ENCODE peak calls at places on chromosomes 3 and 15, in eight cellular contexts. N is colonic mucosa, T is NB4, W is prostate gland, R is cardiac fibroblast, H is tibial artery, S is ovary, F is astrocyte of the spinal cord. X is an unnamed sample.
A peak's percentile ranks its signal among the peaks of the same experiment; 100 is the strongest.

GRCh38 chr3:66469220-66469640 is 31.6 kb downstream of the LRIG1 start:
- DNase-seq in W (no peak), S (no peak), R (peak; percentile 69), F (no peak), T (no peak), H (no peak), N (no peak), X (no peak)

GRCh38 chr3:134315286-134316106 is 58.8 kb downstream of the AMOTL2 start:
- DNase-seq in N (peak; percentile 42), S (peak; percentile 79), H (peak; percentile 93), R (peak; percentile 90), F (peak; percentile 97), T (no peak), W (no peak), X (peak; percentile 33)

GRCh38 chr3:46314517-46314916 is 39.4 kb upstream of the CCR2 start:
- DNase-seq in F (no peak), T (no peak), H (no peak), N (no peak), R (no peak), W (no peak), S (no peak), X (no peak)

GRCh38 chr15:45451265-45451664 is 71.3 kb downstream of the SLC30A4 start:
- DNase-seq in F (no peak), S (no peak), R (no peak), T (no peak), H (no peak), N (peak; percentile 62), W (no peak), X (no peak)

GRCh38 chr3:123385072-123385471 is 63.8 kb downstream of the ADCY5 start:
- DNase-seq in S (no peak), N (peak; percentile 39), T (no peak), W (no peak), R (no peak), H (peak; percentile 53), F (no peak), X (peak; percentile 34)

GRCh38 chr3:190424478-190425439 is 24.9 kb downstream of the TMEM207 start:
- DNase-seq in W (peak; percentile 28), N (peak; percentile 41), S (peak; percentile 41), H (peak; percentile 41), T (peak; percentile 65), F (peak; percentile 70), R (peak; percentile 89), X (peak; percentile 16)

GRCh38 chr3:194633349-194634004 is at the start of gene TMEM44:
- DNase-seq in F (peak; percentile 81), N (peak; percentile 91), S (peak; percentile 60), T (peak; percentile 91), H (peak; percentile 59), W (peak; percentile 63), R (peak; percentile 89), X (peak; percentile 90)

GRCh38 chr3:71989165-71989564 is 204.2 kb upstream of the PROK2 start:
- DNase-seq in F (peak; percentile 42), S (no peak), W (no peak), R (peak; percentile 85), H (no peak), T (no peak), N (no peak), X (no peak)

GRCh38 chr15:94287794-94288246 is 56.5 kb downstream of the MCTP2 start:
- DNase-seq in F (no peak), W (no peak), T (peak; percentile 96), R (no peak), N (peak; percentile 29), S (no peak), H (no peak), X (peak; percentile 43)

GRCh38 chr3:55852326-55852725 is 365.2 kb upstream of the WNT5A start:
- DNase-seq in N (no peak), H (no peak), S (no peak), T (no peak), W (no peak), F (no peak), R (no peak), X (no peak)

GRCh38 chr3:128487813-128488635 is 5.0 kb downstream of the GATA2 start:
- DNase-seq in H (peak; percentile 76), S (peak; percentile 69), T (no peak), R (peak; percentile 92), N (peak; percentile 86), W (peak; percentile 96), F (peak; percentile 70), X (peak; percentile 60)

GRCh38 chr15:63502137-63502801 is 2.1 kb upstream of the USP3 start:
- DNase-seq in N (peak; percentile 68), R (peak; percentile 73), F (peak; percentile 34), S (no peak), W (peak; percentile 80), T (no peak), H (no peak), X (peak; percentile 52)

GRCh38 chr3:194120789-194121770 is 14.9 kb upstream of the HES1 start:
- DNase-seq in N (no peak), F (no peak), W (no peak), S (no peak), H (no peak), R (no peak), T (peak; percentile 41), X (no peak)

GRCh38 chr3:60399861-60400845 is 851.1 kb downstream of the FHIT start:
- DNase-seq in H (no peak), F (no peak), N (no peak), S (no peak), R (peak; percentile 0), W (no peak), T (no peak), X (no peak)

GRCh38 chr3:42839616-42840015 is 30.4 kb downstream of the ACKR2 start:
- DNase-seq in R (peak; percentile 82), F (peak; percentile 69), N (peak; percentile 49), H (peak; percentile 47), S (no peak), T (peak; percentile 61), W (peak; percentile 57), X (peak; percentile 37)

GRCh38 chr3:39110041-39110639 is 2.7 kb downstream of the TTC21A start:
- DNase-seq in R (no peak), N (no peak), S (no peak), F (no peak), T (no peak), W (no peak), H (peak; percentile 9), X (no peak)

DNA sequence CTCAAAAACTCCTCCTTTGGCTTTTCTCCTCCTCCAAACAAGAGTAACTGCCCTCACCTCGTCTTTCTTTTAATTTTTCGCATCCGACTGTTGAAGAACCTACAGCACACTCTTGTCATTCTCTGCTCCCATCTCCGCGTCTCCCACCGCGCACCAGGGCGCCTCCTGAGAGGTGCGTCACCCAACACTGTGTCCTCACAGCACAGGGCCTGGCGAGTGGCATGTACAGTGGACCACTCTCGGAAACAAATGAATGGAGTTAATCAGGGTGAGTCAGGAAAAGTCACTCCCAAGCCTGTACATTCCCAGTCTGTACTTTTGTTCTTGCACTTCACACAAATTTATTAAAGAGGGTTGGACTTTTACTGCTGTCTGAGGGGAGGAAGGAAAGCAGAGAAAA is 564 bp downstream of the COL6A6 start:
- DNase-seq in N (no peak), S (no peak), F (peak; percentile 13), H (no peak), W (no peak), T (no peak), R (peak; percentile 4), X (no peak)
- H3K4me3 ChIP-seq in N (no peak overlapping the region), S (peak overlapping the region; percentile 30), F (peak overlapping the region; percentile 11), H (no peak overlapping the region), W (no peak overlapping the region), T (no peak overlapping the region), R (no peak overlapping the region), X (no peak overlapping the region)

GRCh38 chr15:89566141-89566540 is 9.1 kb upstream of the TICRR start:
- DNase-seq in W (no peak), F (no peak), R (no peak), S (no peak), H (no peak), T (no peak), N (no peak), X (no peak)

GRCh38 chr15:89569090-89569745 is 6.1 kb upstream of the TICRR start:
- DNase-seq in H (no peak), W (no peak), R (no peak), F (no peak), S (no peak), T (no peak), N (no peak), X (no peak)

GRCh38 chr15:89566621-89567294 is 8.5 kb upstream of the TICRR start:
- DNase-seq in T (no peak), W (no peak), F (no peak), H (no peak), R (no peak), S (no peak), N (no peak), X (no peak)
- TF ChIP-seq CTCF in T (no peak), W (no peak), F (no peak), H (no peak), R (no peak), S (no peak), N (no peak), X (no peak)

DNA sequence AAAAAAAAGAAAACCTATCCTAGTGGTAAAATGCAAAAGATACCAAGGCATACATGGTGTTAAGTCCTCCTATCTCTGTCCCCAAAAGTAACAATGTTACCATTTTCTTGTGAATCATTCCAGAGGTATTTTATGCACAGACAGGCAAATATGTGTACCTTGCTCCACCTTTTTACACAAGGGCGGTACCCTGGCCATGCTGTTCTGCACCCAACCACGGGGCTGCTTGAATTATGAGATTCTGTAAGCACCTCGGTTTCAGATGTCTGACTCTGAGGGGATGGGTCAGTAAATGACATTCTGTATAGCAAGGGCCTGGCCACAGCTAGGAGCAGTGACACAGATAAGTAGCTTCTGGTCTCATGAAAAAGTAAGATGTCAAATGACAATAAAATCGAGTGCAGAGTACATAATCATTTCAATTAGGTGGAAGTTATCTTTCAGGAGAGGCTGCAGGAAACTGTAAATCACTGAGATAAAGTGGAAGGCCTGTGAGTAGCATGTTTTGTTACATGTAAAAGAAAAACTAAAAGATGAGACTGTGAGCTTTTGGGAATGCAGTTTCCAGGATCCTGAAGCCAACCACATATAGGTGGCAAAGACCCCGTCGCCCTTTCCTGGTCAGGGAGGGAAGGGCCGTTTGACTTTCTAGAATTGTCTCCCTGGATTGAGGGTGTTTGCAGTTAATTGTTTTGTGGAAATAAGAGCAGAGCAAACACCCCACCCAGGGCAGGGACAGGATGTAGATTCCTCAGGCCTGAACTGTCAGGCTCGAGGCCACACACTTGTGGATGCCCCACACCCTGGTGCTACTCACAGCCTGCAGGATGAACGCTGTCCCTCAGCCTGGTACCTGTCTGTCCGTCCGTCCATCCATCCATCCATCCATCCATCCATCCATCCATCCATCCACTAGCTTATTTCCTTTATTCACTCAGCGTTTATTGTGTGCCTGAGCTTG is 30.2 kb upstream of the FLNB start:
- DNase-seq in S (no peak), R (no peak), N (peak; percentile 83), F (no peak), W (peak; percentile 63), H (no peak), T (no peak), X (peak; percentile 80)
- H3K4me3 ChIP-seq in S (no peak overlapping the region), R (no peak overlapping the region), N (no peak overlapping the region), F (no peak overlapping the region), W (no peak overlapping the region), H (no peak overlapping the region), T (no peak overlapping the region), X (no peak overlapping the region)

GRCh38 chr3:146247906-146248305 is 3.0 kb downstream of the PLSCR4 start:
- DNase-seq in W (no peak), S (no peak), F (no peak), N (no peak), R (no peak), T (no peak), H (no peak), X (no peak)
- TF ChIP-seq CTCF in W (no peak), S (no peak), F (no peak), N (no peak), R (no peak), T (no peak), H (no peak), X (no peak)

GRCh38 chr3:131009698-131010097 is 16.9 kb downstream of the ASTE1 start:
- DNase-seq in H (no peak), S (no peak), W (no peak), N (no peak), R (no peak), F (no peak), T (no peak), X (no peak)
- H3K4me3 ChIP-seq in H (no peak overlapping the region), S (no peak overlapping the region), W (no peak overlapping the region), N (no peak overlapping the region), R (no peak overlapping the region), F (no peak overlapping the region), T (no peak overlapping the region), X (no peak overlapping the region)

X was measured in transverse colon.